ENCODE peak calls at places on chromosomes 3 and 15, in five cellular contexts. R is breast epithelium, L is fibroblast of lung, H is kidney epithelial cell, J is brain microvascular endothelial cell. E is an unnamed sample.

GRCh38 chr15:43513550-43513949 is 3.9 kb upstream of the MAP1A start:
- DNase-seq in L (no peak), J (no peak), R (no peak), H (no peak), E (no peak)

GRCh38 chr15:44541282-44541958 is 4.5 kb downstream of the EIF3J start:
- DNase-seq in L (peak), R (no peak), J (peak), H (no peak), E (peak)

GRCh38 chr3:34777361-34777760 is 862.0 kb upstream of the ARPP21 start:
- DNase-seq in L (no peak), H (no peak), J (no peak), R (no peak), E (no peak)

GRCh38 chr3:172009736-172010254 is 29.6 kb upstream of the FNDC3B start:
- DNase-seq in J (no peak), R (no peak), H (no peak), L (peak), E (no peak)

GRCh38 chr3:129942296-129942695 is 32.2 kb upstream of the TRH start:
- DNase-seq in R (peak), H (no peak), L (peak), J (peak), E (peak)

GRCh38 chr15:77580991-77581682 is 51.6 kb downstream of the LINGO1 start:
- DNase-seq in H (no peak), R (no peak), L (peak), J (no peak), E (peak)

GRCh38 chr3:131526801-131527347 is 24.1 kb upstream of the MRPL3 start:
- DNase-seq in L (peak), H (no peak), J (peak), R (no peak), E (no peak)

GRCh38 chr15:62901916-62902554 is 140.5 kb upstream of the TPM1 start:
- DNase-seq in L (no peak), H (no peak), R (no peak), J (no peak), E (peak)

GRCh38 chr15:34436126-34436955 is 1.3 kb downstream of the GOLGA8A start:
- DNase-seq in J (peak), H (no peak), R (no peak), L (peak), E (no peak)

GRCh38 chr3:85164446-85164845 is 205.7 kb downstream of the CADM2 start:
- DNase-seq in J (no peak), L (no peak), H (no peak), R (no peak), E (peak)

GRCh38 chr3:102905826-102906225 is 471.0 kb downstream of the ZPLD1 start:
- DNase-seq in L (no peak), J (no peak), R (no peak), H (no peak), E (peak)

GRCh38 chr3:10023587-10024310 is 2.5 kb upstream of the FANCD2 start:
- DNase-seq in L (peak), J (peak), H (no peak), R (no peak), E (peak)

GRCh38 chr3:133944181-133944580 is 48.5 kb upstream of the RAB6B start:
- DNase-seq in J (no peak), H (peak), R (no peak), L (peak), E (peak)

GRCh38 chr15:78207110-78207458 is 27.3 kb downstream of the ACSBG1 start:
- DNase-seq in H (no peak), J (no peak), R (peak), L (no peak), E (no peak)

GRCh38 chr3:41711656-41712055 is 250.2 kb downstream of the ULK4 start:
- DNase-seq in H (no peak), R (no peak), J (peak), L (peak), E (no peak)

GRCh38 chr3:122793568-122794416 is at the start of gene HSPBAP1:
- DNase-seq in R (peak), H (peak), J (peak), L (peak), E (peak)

GRCh38 chr3:20451170-20451569 is 265.2 kb upstream of the SGO1 start:
- DNase-seq in R (no peak), J (no peak), L (no peak), H (no peak), E (no peak)

GRCh38 chr15:63559753-63560152 is 37.4 kb upstream of the FBXL22 start:
- DNase-seq in J (no peak), L (no peak), H (no peak), R (no peak), E (no peak)

GRCh38 chr3:154904328-154904727 is 175.8 kb upstream of the MME start:
- DNase-seq in R (no peak), H (no peak), L (no peak), J (peak), E (peak)

GRCh38 chr3:187293977-187294376 is 2.4 kb upstream of the MASP1 start:
- DNase-seq in J (no peak), H (no peak), R (no peak), L (no peak), E (no peak)

GRCh38 chr3:126124148-126124868 is 40.4 kb upstream of the SLC41A3 start:
- DNase-seq in R (peak), L (no peak), J (no peak), H (no peak), E (no peak)

GRCh38 chr3:67301556-67301955 is 303.4 kb downstream of the KBTBD8 start:
- DNase-seq in J (no peak), R (no peak), L (no peak), H (no peak), E (no peak)

GRCh38 chr15:63061971-63062370 is 19.4 kb downstream of the TPM1 start:
- DNase-seq in R (no peak), J (no peak), L (peak), H (no peak), E (no peak)

GRCh38 chr15:99474041-99474906 is 91.5 kb upstream of the MEF2A start:
- DNase-seq in R (no peak), H (no peak), J (no peak), L (no peak), E (no peak)

GRCh38 chr3:9623148-9623547 is 26.2 kb upstream of the MTMR14 start:
- DNase-seq in H (no peak), J (peak), R (no peak), L (peak), E (no peak)

GRCh38 chr3:37494206-37494605 is 319.8 kb upstream of the LRRFIP2 start:
- DNase-seq in R (no peak), J (no peak), L (no peak), H (no peak), E (no peak)

GRCh38 chr15:94703591-94703990 is 472.2 kb downstream of the MCTP2 start:
- DNase-seq in R (no peak), J (no peak), L (no peak), H (no peak), E (peak)

GRCh38 chr15:35256141-35256540 is 171.0 kb upstream of the NANOGP8 start:
- DNase-seq in R (no peak), H (no peak), J (no peak), L (no peak), E (no peak)

GRCh38 chr3:126134219-126134975 is 46.0 kb downstream of the ALDH1L1 start:
- DNase-seq in H (no peak), J (peak), L (peak), R (peak), E (peak)

GRCh38 chr15:99019558-99020540 is 12.3 kb upstream of the PGPEP1L start:
- DNase-seq in L (peak), R (no peak), J (peak), H (peak), E (peak)

GRCh38 chr3:196140224-196140623 is 58.3 kb upstream of the TFRC start:
- DNase-seq in L (no peak), J (no peak), R (no peak), H (no peak), E (no peak)

GRCh38 chr15:82850242-82850591 is 40.8 kb downstream of the WHAMM start:
- DNase-seq in H (no peak), R (no peak), J (no peak), L (peak), E (no peak)

GRCh38 chr3:139558351-139559170 is 19.0 kb upstream of the RBP1 start:
- DNase-seq in J (no peak), R (no peak), L (no peak), H (no peak), E (peak)

GRCh38 chr3:139564290-139564861 is 24.8 kb upstream of the RBP1 start:
- DNase-seq in H (no peak), L (no peak), J (peak), R (no peak), E (peak)

GRCh38 chr3:139559541-139559940 is 20.0 kb upstream of the RBP1 start:
- DNase-seq in J (peak), R (no peak), L (peak), H (peak), E (peak)

GRCh38 chr3:139561428-139561827 is 21.9 kb upstream of the RBP1 start:
- DNase-seq in H (no peak), J (no peak), R (no peak), L (no peak), E (no peak)

DNA sequence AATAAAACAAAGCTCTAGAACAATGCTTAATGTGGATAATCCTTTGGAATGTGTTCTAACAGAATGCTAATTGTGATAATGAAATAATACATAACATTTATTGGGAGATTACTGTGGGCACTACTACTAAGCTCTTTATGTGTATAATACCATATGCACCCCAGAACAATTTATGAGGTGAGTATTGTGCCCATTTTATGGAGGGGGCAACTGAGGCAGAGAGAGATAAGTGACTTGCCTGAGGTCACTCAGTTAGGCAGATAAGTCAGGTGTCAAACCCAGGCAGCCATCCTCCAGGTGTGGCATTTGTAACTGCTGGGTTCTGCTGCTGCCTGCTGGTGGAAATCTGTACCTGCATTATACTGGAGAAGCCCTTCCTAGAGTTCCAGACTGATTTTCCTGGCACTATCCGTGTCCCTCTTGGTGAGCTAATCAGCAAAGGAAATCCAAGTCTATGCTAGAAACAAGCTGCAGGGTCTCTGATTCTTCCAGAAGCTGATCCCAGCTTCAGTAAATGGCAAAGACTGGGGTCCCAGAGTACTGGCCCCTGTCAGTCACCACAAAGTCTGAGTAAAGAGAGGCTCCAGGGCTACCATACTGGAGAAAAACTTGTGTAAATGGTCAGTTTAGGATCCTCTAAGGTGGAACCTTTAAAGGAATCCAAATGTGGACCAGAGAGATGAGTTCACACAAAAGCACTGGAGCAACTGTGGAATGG is 22.6 kb upstream of the RBP1 start:
- DNase-seq in H (no peak), L (peak), J (peak), R (no peak), E (peak)
- TF ChIP-seq CTCF in H (peak), L (peak), J (peak), R (peak), E (peak)

GRCh38 chr3:197847866-197848401 is 56.9 kb downstream of the LRCH3 start:
- DNase-seq in H (no peak), J (no peak), L (no peak), R (no peak), E (no peak)
- H3K4me3 ChIP-seq in H (no peak), J (no peak), L (peak), R (peak), E (no peak)

DNA sequence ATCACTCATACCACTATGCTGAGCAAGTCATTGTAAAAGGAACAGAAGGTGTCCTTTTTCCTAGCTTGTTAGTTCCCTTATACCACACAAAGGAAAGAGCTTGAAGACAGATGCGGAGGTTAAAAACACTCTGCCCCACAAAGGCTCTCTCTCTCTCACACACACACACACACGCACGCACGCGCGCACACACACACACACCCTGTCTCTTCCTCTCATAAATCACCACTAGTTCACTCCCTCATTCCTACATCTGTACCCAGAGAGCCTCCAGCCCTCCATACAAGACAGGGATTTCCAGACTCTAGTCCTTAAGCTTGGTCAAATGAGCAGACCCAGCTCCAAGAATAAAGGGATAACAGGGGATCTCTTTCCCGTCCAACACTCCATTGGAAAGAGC is 120.1 kb upstream of the THBS1 start:
- DNase-seq in H (no peak), L (no peak), J (no peak), R (no peak), E (no peak)
- TF ChIP-seq CTCF in H (no peak), L (no peak), J (no peak), R (no peak), E (no peak)

GRCh38 chr3:137768021-137768360 is 3.9 kb downstream of the SOX14 start:
- DNase-seq in R (no peak), H (no peak), J (no peak), L (no peak), E (no peak)
- H3K4me3 ChIP-seq in R (peak), H (no peak), J (peak), L (peak), E (peak)

DNA sequence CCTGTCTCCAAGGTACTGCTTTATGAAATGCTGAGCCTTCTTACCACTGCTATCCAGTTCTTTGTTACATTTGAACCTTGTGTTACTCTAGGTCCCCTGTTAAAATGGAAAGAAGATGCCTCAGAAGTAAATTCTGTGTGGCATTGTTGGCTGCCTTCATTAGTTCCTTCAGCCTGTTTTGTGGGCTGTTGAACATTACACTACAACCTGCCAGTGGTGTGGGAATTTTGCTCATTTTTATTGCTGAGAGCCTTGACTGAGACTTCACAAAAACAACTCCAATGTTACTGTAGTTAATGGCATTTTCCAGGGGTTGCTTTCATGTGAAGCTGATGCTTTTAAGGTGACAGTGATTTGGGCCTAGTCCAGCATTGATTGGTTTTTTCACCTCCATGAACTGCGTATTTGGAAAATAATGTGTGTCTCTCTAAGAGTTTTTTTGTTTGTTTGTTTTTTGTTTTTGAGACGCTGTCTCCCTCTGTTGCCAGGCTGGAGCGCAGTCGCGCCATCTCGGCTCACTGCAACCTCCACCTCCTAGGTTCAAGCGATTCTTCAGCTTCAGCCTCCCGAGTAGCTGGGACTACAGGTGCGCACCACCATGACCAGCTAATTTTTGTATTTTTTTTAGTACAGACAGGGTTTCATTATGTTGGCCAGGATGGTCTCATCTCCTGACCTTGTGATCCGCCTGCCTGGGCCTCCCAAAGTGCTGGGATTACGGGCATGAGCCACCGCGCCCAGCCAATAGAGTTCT is 4.3 kb downstream of the MAPK6 start:
- DNase-seq in H (no peak), J (no peak), R (no peak), L (no peak), E (no peak)
- TF ChIP-seq CTCF in H (no peak), J (no peak), R (no peak), L (no peak), E (no peak)

GRCh38 chr3:32138545-32139104 is 32.2 kb downstream of the GPD1L start:
- DNase-seq in L (peak), H (no peak), R (no peak), J (no peak), E (peak)
- H3K4me3 ChIP-seq in L (no peak), H (no peak), R (no peak), J (no peak), E (no peak)

DNA sequence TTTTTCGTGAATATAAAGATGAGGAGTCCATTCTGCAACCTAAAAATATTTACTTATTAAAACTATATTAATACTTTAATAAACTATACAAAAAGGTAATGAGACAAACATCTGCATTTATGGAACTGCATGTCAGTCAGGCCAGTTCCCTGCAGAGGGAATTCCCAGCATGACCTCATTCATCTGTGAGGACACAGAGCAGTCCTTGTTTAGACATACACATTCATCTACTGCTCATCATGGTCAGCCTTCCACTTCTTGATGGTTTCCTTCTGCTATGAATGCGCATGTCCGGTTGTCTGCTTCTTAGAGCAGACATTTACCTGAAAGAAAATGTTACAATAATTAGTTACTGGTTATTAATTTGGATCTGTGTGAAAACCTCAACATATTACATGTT is 3.3 kb upstream of the ACTR8 start:
- DNase-seq in H (no peak), J (peak), R (no peak), L (no peak), E (peak)
- TF ChIP-seq CTCF in H (no peak), J (no peak), R (no peak), L (no peak), E (no peak)

GRCh38 chr15:29569533-29570092 is 252.7 kb downstream of the TJP1 start:
- DNase-seq in L (no peak), J (no peak), H (no peak), R (no peak), E (no peak)
- H3K4me3 ChIP-seq in L (no peak), J (no peak), H (peak), R (peak), E (no peak)